ENCODE peak calls at places on chromosomes 3 and 15, in seven cellular contexts. N is neuronal stem cell, Z is IMR-90, A is H9, E is mesenchymal stem cell, Y is mesendoderm, X is trophoblast cell. B is an unnamed sample.

GRCh38 chr15:67823371-67824156 is 1.7 kb upstream of the SKOR1 start:
- DNase-seq in Y (no peak), Z (no peak), X (no peak), N (no peak), E (no peak), A (no peak), B (no peak)

GRCh38 chr15:76343313-76343996 is 6.9 kb downstream of the ISL2 start:
- DNase-seq in N (no peak), E (no peak), A (no peak), Y (peak; percentile 46), Z (no peak), X (no peak), B (no peak)

GRCh38 chr3:189001559-189001958 is 170.2 kb upstream of the TPRG1 start:
- DNase-seq in X (peak; percentile 25), A (no peak), Y (peak; percentile 26), E (peak; percentile 76), Z (peak; percentile 93), N (no peak), B (no peak)

GRCh38 chr3:41144631-41145030 is 54.7 kb upstream of the CTNNB1 start:
- DNase-seq in N (no peak), E (no peak), A (no peak), Y (no peak), X (no peak), Z (no peak), B (no peak)

GRCh38 chr15:57545995-57546394 is 45.7 kb upstream of the MYZAP start:
- DNase-seq in E (no peak), X (no peak), Y (peak; percentile 49), Z (no peak), N (no peak), A (no peak), B (no peak)

GRCh38 chr15:72398189-72398588 is at the start of gene TMEM202:
- DNase-seq in E (no peak), N (no peak), Y (no peak), Z (no peak), X (no peak), A (no peak), B (no peak)

GRCh38 chr3:125381743-125382142 is 6.6 kb upstream of the ZNF148 start:
- DNase-seq in N (no peak), E (peak; percentile 52), Z (peak; percentile 81), A (no peak), Y (no peak), X (no peak), B (no peak)

GRCh38 chr3:135622657-135623056 is 342.9 kb upstream of the PPP2R3A start:
- DNase-seq in Y (no peak), X (no peak), A (no peak), E (no peak), Z (no peak), N (no peak), B (no peak)

GRCh38 chr3:66638717-66639116 is 137.9 kb upstream of the LRIG1 start:
- DNase-seq in Y (peak; percentile 77), Z (no peak), E (no peak), X (no peak), A (peak; percentile 60), N (no peak), B (peak; percentile 10)

GRCh38 chr3:141802316-141803077 is 39.3 kb downstream of the GRK7 start:
- DNase-seq in Y (no peak), Z (no peak), E (no peak), A (no peak), N (no peak), X (no peak), B (no peak)

GRCh38 chr3:123768480-123769359 is 115.4 kb downstream of the MYLK start:
- DNase-seq in Y (no peak), X (no peak), E (no peak), N (no peak), Z (no peak), A (no peak), B (peak; percentile 37)

GRCh38 chr15:51077565-51078153 is 17.0 kb downstream of the TNFAIP8L3 start:
- DNase-seq in N (peak; percentile 49), Y (peak; percentile 93), X (no peak), E (no peak), A (peak; percentile 91), Z (no peak), B (peak; percentile 66)

GRCh38 chr3:17678116-17678741 is 64.2 kb downstream of the TBC1D5 start:
- DNase-seq in E (peak; percentile 39), N (no peak), X (no peak), A (no peak), Z (peak; percentile 71), Y (no peak), B (no peak)

GRCh38 chr3:192864943-192865342 is 52.7 kb downstream of the MB21D2 start:
- DNase-seq in E (peak; percentile 69), X (no peak), N (no peak), Z (peak; percentile 43), A (no peak), Y (no peak), B (no peak)

GRCh38 chr15:91302588-91303439 is 202.8 kb downstream of the SV2B start:
- DNase-seq in A (peak; percentile 60), X (peak; percentile 4), Y (peak; percentile 81), E (peak; percentile 21), Z (peak; percentile 63), N (peak; percentile 66), B (peak; percentile 52)

GRCh38 chr15:64096486-64097431 is 977 bp downstream of the SNX1 start:
- DNase-seq in X (no peak), Y (peak; percentile 52), A (no peak), Z (peak; percentile 43), N (no peak), E (peak; percentile 51), B (no peak)

GRCh38 chr15:60661075-60661645 is 182.2 kb upstream of the ICE2 start:
- DNase-seq in A (no peak), Y (no peak), X (peak; percentile 9), Z (no peak), N (no peak), E (no peak), B (no peak)

GRCh38 chr3:8223766-8224165 is 277.9 kb upstream of the LMCD1 start:
- DNase-seq in X (no peak), A (no peak), N (no peak), E (peak; percentile 25), Z (no peak), Y (no peak), B (no peak)

GRCh38 chr3:148705314-148705713 is 7.6 kb downstream of the AGTR1 start:
- DNase-seq in E (no peak), Y (no peak), X (no peak), A (no peak), Z (no peak), N (no peak), B (no peak)

GRCh38 chr3:126284258-126284904 is 72.8 kb downstream of the KLF15 start:
- DNase-seq in X (peak; percentile 66), Z (peak; percentile 63), Y (no peak), N (no peak), A (no peak), E (no peak), B (no peak)

GRCh38 chr3:43953814-43954241 is 263.1 kb downstream of the ABHD5 start:
- DNase-seq in Y (no peak), E (peak; percentile 84), A (no peak), N (no peak), X (peak; percentile 11), Z (peak; percentile 24), B (no peak)

GRCh38 chr15:25862469-25863066 is 559 bp downstream of the ATP10A start:
- DNase-seq in E (no peak), N (no peak), X (no peak), A (peak; percentile 51), Z (no peak), Y (peak; percentile 41), B (no peak)

GRCh38 chr3:140290105-140290504 is 355.1 kb downstream of the CLSTN2 start:
- DNase-seq in A (no peak), N (no peak), X (peak; percentile 75), E (no peak), Y (peak; percentile 60), Z (no peak), B (no peak)

GRCh38 chr3:72255191-72255590 is 470.2 kb upstream of the PROK2 start:
- DNase-seq in A (no peak), Z (no peak), E (peak; percentile 52), X (no peak), Y (peak; percentile 86), N (no peak), B (no peak)

GRCh38 chr15:71091601-71092000 is 23.7 kb upstream of the THSD4 start:
- DNase-seq in E (no peak), Z (peak; percentile 78), N (no peak), Y (no peak), A (no peak), X (no peak), B (peak; percentile 10)

GRCh38 chr15:69081310-69082004 is 67.0 kb downstream of the NOX5 start:
- DNase-seq in N (no peak), Y (peak; percentile 79), E (peak; percentile 33), X (peak; percentile 50), A (peak; percentile 50), Z (peak; percentile 40), B (no peak)

GRCh38 chr3:132972333-132972732 is 65.9 kb upstream of the TMEM108 start:
- DNase-seq in Y (no peak), E (no peak), A (no peak), Z (peak; percentile 19), N (no peak), X (peak; percentile 70), B (no peak)

GRCh38 chr3:183473969-183474368 is 45.5 kb upstream of the MCF2L2 start:
- DNase-seq in X (no peak), A (no peak), N (no peak), E (no peak), Y (no peak), Z (no peak), B (no peak)
- H3K18ac ChIP-seq in X (no peak overlapping the region), A (no peak overlapping the region), N (no peak overlapping the region), E (no peak overlapping the region), Y (no peak overlapping the region), Z (no peak overlapping the region), B (no peak overlapping the region)

DNA sequence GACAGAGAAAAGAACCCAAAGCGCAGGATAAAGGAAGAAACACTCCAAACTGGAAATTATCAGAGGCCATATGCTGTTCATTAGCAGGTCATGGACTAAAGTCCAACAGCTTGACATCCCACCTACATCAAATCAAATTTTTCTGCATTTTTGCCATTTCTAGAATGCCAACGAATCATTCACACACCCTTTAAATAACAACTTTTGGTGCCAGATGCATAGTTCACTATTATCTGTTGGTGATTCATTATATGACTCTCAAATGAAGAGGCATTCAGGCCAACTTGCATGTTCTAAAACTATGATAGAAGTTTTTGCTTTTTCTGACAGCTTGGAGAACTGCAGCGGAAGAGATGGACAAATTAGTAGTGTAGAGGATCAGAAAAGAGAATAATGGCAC is 529.8 kb upstream of the NAALADL2 start:
- DNase-seq in A (no peak), E (no peak), Y (no peak), X (no peak), N (no peak), Z (peak; percentile 54), B (no peak)
- H3K18ac ChIP-seq in A (no peak overlapping the region), E (no peak overlapping the region), Y (no peak overlapping the region), X (no peak overlapping the region), N (no peak overlapping the region), Z (no peak overlapping the region), B (no peak overlapping the region)

DNA sequence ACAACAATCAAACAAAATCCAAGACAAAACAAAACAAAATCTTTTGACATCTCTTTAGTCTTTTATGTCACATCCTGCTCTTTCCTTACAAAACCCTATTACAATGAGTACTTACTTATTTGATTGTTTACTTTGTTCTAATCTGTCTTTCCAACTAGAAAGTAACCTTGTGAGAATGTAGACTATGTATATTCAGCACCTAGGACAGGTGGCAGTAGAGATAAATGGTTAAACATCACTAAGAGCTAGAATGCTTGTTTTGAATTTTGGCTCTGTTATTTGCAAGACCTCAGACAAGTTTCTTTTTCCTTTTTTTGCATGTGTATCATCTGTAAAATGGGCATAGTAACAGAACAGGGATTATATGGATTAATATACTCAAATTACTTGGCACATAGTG is 33.1 kb upstream of the NAALADL2 start:
- DNase-seq in X (no peak), Y (no peak), A (no peak), N (no peak), Z (no peak), E (no peak), B (no peak)
- H3K18ac ChIP-seq in X (no peak overlapping the region), Y (no peak overlapping the region), A (no peak overlapping the region), N (no peak overlapping the region), Z (no peak overlapping the region), E (no peak overlapping the region), B (no peak overlapping the region)

GRCh38 chr3:15892828-15893227 is 95.0 kb upstream of the ANKRD28 start:
- DNase-seq in A (no peak), Y (no peak), X (no peak), E (no peak), Z (peak; percentile 81), N (no peak), B (no peak)
- H3K18ac ChIP-seq in A (no peak overlapping the region), Y (no peak overlapping the region), X (no peak overlapping the region), E (no peak overlapping the region), Z (no peak overlapping the region), N (no peak overlapping the region), B (no peak overlapping the region)

B was measured in H1.